ENCODE peak calls at places on chromosomes 2 and 18, in seven cellular contexts. F is NCI-H2029 treated with DMSO at 0.1 percent for 48 hours, O is type B pancreatic cell, D is cardiac muscle cell, N is RKO, Q is colonic mucosa, W is C1 segment of cervical spinal cord. J is an unnamed sample.

GRCh38 chr2:109690822-109691541 is 76.8 kb downstream of the SOWAHC start:
- DNase-seq in N (no peak), Q (peak; percentile 93), D (no peak), F (no peak), O (no peak), W (no peak), J (peak; percentile 83)

GRCh38 chr2:161420406-161421025 is 4.4 kb downstream of the TBR1 start:
- DNase-seq in Q (no peak), F (no peak), D (no peak), W (no peak), N (no peak), O (no peak), J (no peak)

GRCh38 chr2:206260427-206261012 is 13.9 kb upstream of the ZDBF2 start:
- DNase-seq in W (no peak), Q (no peak), O (no peak), F (no peak), D (peak; percentile 52), N (peak; percentile 51), J (no peak)

GRCh38 chr2:43179947-43180346 is 46.5 kb downstream of the ZFP36L2 start:
- DNase-seq in W (no peak), O (no peak), Q (no peak), F (no peak), D (no peak), N (no peak), J (no peak)

GRCh38 chr2:172279843-172280242 is 147.5 kb upstream of the ITGA6 start:
- DNase-seq in D (no peak), Q (no peak), F (no peak), N (no peak), W (no peak), O (no peak), J (no peak)

GRCh38 chr18:45415614-45416013 is 199.7 kb upstream of the SLC14A2 start:
- DNase-seq in D (no peak), F (no peak), N (no peak), O (no peak), Q (no peak), W (no peak), J (no peak)

GRCh38 chr2:168343586-168343985 is 96.2 kb upstream of the STK39 start:
- DNase-seq in N (no peak), Q (no peak), O (no peak), W (no peak), F (no peak), D (peak; percentile 18), J (no peak)

GRCh38 chr2:230908595-230909191 is 16.3 kb downstream of the GPR55 start:
- DNase-seq in N (peak; percentile 74), D (peak; percentile 67), F (peak; percentile 33), O (no peak), W (no peak), Q (peak; percentile 55), J (peak; percentile 45)

GRCh38 chr2:28449489-28450395 is 46.1 kb upstream of the PLB1 start:
- DNase-seq in O (no peak), F (no peak), W (no peak), Q (no peak), N (peak; percentile 51), D (peak; percentile 44), J (no peak)

GRCh38 chr18:1846640-1847039 is 724.7 kb downstream of the METTL4 start:
- DNase-seq in Q (no peak), W (no peak), N (no peak), O (no peak), F (no peak), D (peak; percentile 40), J (no peak)

GRCh38 chr2:126656311-126657145 is 570 bp downstream of the GYPC start:
- DNase-seq in N (no peak), F (no peak), Q (no peak), D (peak; percentile 59), O (no peak), W (no peak), J (peak; percentile 84)

GRCh38 chr2:121388371-121388770 is 103.4 kb upstream of the TFCP2L1 start:
- DNase-seq in Q (no peak), F (no peak), D (no peak), O (no peak), W (no peak), N (no peak), J (no peak)

GRCh38 chr2:100260712-100261620 is 61.3 kb downstream of the LONRF2 start:
- DNase-seq in O (no peak), N (peak; percentile 34), W (peak; percentile 21), F (no peak), D (peak; percentile 74), Q (peak; percentile 30), J (peak; percentile 81)

GRCh38 chr2:168363382-168364092 is 92.5 kb upstream of the CERS6 start:
- DNase-seq in D (no peak), N (no peak), O (no peak), Q (no peak), F (no peak), W (no peak), J (no peak)

GRCh38 chr2:143878131-143878530 is 641.8 kb downstream of the ZEB2 start:
- DNase-seq in F (peak; percentile 17), W (no peak), N (no peak), D (no peak), Q (no peak), O (no peak), J (no peak)

GRCh38 chr18:48860276-48861180 is 90.2 kb downstream of the SMAD7 start:
- DNase-seq in D (no peak), F (no peak), Q (no peak), O (no peak), N (no peak), W (no peak), J (no peak)

J was measured in aorta.